ENCODE peak calls at places on chromosome 9, in five cellular contexts. L is IMR-90, A is SW480, B is mammary epithelial cell, I is iPS-NIHi11. F is an unnamed sample.

GRCh38 chr9:96487030-96487396 is 37.0 kb downstream of the HABP4 start:
- DNase-seq in L (no peak), A (no peak), B (no peak), I (no peak), F (no peak)

GRCh38 chr9:27590636-27591035 is 17.4 kb upstream of the C9orf72 start:
- DNase-seq in A (no peak), I (no peak), L (peak; percentile 13), B (no peak), F (no peak)

GRCh38 chr9:97593960-97594359 is 39.2 kb downstream of the TSTD2 start:
- DNase-seq in A (peak; percentile 17), I (no peak), L (peak; percentile 12), B (no peak), F (no peak)

GRCh38 chr9:137969685-137970084 is 92.1 kb downstream of the CACNA1B start:
- DNase-seq in L (no peak), I (no peak), B (no peak), A (no peak), F (no peak)

GRCh38 chr9:114156658-114157421 is 1.5 kb downstream of the COL27A1 start:
- DNase-seq in A (no peak), I (peak; percentile 46), L (peak; percentile 84), B (peak; percentile 63), F (peak; percentile 9)

GRCh38 chr9:36486454-36486932 is 86.2 kb upstream of the MELK start:
- DNase-seq in I (peak; percentile 29), L (peak; percentile 11), B (peak; percentile 35), A (peak; percentile 12), F (peak; percentile 26)

GRCh38 chr9:122144836-122145235 is 14.7 kb downstream of the NDUFA8 start:
- DNase-seq in L (no peak), I (no peak), A (peak; percentile 14), B (no peak), F (no peak)

GRCh38 chr9:77194423-77194822 is 17.1 kb downstream of the VPS13A start:
- DNase-seq in L (peak; percentile 37), I (no peak), B (no peak), A (no peak), F (no peak)

GRCh38 chr9:125431741-125432271 is 170.2 kb downstream of the GAPVD1 start:
- DNase-seq in A (no peak), L (no peak), I (peak; percentile 47), B (no peak), F (no peak)

GRCh38 chr9:22111871-22112247 is 102.8 kb upstream of the CDKN2B start:
- DNase-seq in L (peak; percentile 84), I (no peak), B (peak; percentile 82), A (no peak), F (no peak)

GRCh38 chr9:16727452-16728127 is 142.9 kb downstream of the BNC2 start:
- DNase-seq in L (peak; percentile 39), A (no peak), B (no peak), I (no peak), F (no peak)

GRCh38 chr9:134742822-134743221 is 101.2 kb downstream of the COL5A1 start:
- DNase-seq in B (no peak), I (no peak), A (no peak), L (no peak), F (no peak)

GRCh38 chr9:105681724-105682123 is 12.6 kb upstream of the TMEM38B start:
- DNase-seq in B (peak; percentile 43), I (no peak), L (peak; percentile 86), A (no peak), F (no peak)

GRCh38 chr9:78903581-78903980 is 606.7 kb downstream of the PSAT1 start:
- DNase-seq in A (no peak), I (no peak), B (peak; percentile 53), L (peak; percentile 62), F (no peak)

GRCh38 chr9:98706651-98707103 is 2.1 kb downstream of the GABBR2 start:
- DNase-seq in B (no peak), I (no peak), L (peak; percentile 52), A (no peak), F (no peak)

GRCh38 chr9:71303351-71303750 is 181.9 kb upstream of the TRPM3 start:
- DNase-seq in I (no peak), L (peak; percentile 1), B (no peak), A (no peak), F (no peak)

GRCh38 chr9:74333633-74334032 is 163.5 kb upstream of the RORB start:
- DNase-seq in L (no peak), A (no peak), B (no peak), I (no peak), F (no peak)

GRCh38 chr9:128689293-128689770 is 310 bp downstream of the SET start:
- DNase-seq in L (no peak), B (no peak), A (no peak), I (peak; percentile 48), F (no peak)

GRCh38 chr9:121450241-121450640 is 49.4 kb downstream of the GGTA1 start:
- DNase-seq in A (peak; percentile 65), L (no peak), I (no peak), B (no peak), F (no peak)